ENCODE peak calls at places on chromosomes 7 and 10, in seven cellular contexts. One of them, this sample, is unnamed.

GRCh38 chr7:66099551-66100407 is 14.9 kb upstream of the CRCP start:
- DNase-seq in astrocyte: peak; percentile 93
- DNase-seq in psoas muscle: peak; percentile 64
- DNase-seq in BJ: peak; percentile 61
- DNase-seq in spleen: peak; percentile 81
- DNase-seq in heart right ventricle: peak; percentile 40
- DNase-seq in H1: peak; percentile 66
- DNase-seq in this sample: peak; percentile 87

GRCh38 chr10:125593644-125594043 is 89.3 kb downstream of the TEX36 start:
- DNase-seq in spleen: no peak
- DNase-seq in heart right ventricle: no peak
- DNase-seq in BJ: no peak
- DNase-seq in psoas muscle: no peak
- DNase-seq in astrocyte: no peak
- DNase-seq in H1: no peak
- DNase-seq in this sample: no peak

GRCh38 chr10:29064665-29065064 is 224.2 kb upstream of the LYZL1 start:
- DNase-seq in astrocyte: no peak
- DNase-seq in psoas muscle: no peak
- DNase-seq in H1: no peak
- DNase-seq in BJ: no peak
- DNase-seq in heart right ventricle: no peak
- DNase-seq in spleen: no peak
- DNase-seq in this sample: peak; percentile 4

GRCh38 chr10:71749396-71749795 is 23.9 kb downstream of the VSIR start:
- DNase-seq in BJ: no peak
- DNase-seq in astrocyte: no peak
- DNase-seq in spleen: peak; percentile 82
- DNase-seq in H1: no peak
- DNase-seq in heart right ventricle: peak; percentile 11
- DNase-seq in psoas muscle: peak; percentile 35
- DNase-seq in this sample: no peak

GRCh38 chr10:86127274-86127819 is 239.2 kb downstream of the GRID1 start:
- DNase-seq in astrocyte: no peak
- DNase-seq in psoas muscle: no peak
- DNase-seq in spleen: no peak
- DNase-seq in heart right ventricle: no peak
- DNase-seq in H1: no peak
- DNase-seq in BJ: no peak
- DNase-seq in this sample: no peak

GRCh38 chr7:53661645-53662217 is 626.3 kb downstream of the POM121L12 start:
- DNase-seq in astrocyte: no peak
- DNase-seq in H1: no peak
- DNase-seq in psoas muscle: no peak
- DNase-seq in BJ: no peak
- DNase-seq in spleen: no peak
- DNase-seq in heart right ventricle: no peak
- DNase-seq in this sample: no peak

GRCh38 chr7:47670738-47671137 is 88.8 kb upstream of the TNS3 start:
- DNase-seq in psoas muscle: no peak
- DNase-seq in astrocyte: no peak
- DNase-seq in heart right ventricle: no peak
- DNase-seq in spleen: peak; percentile 90
- DNase-seq in BJ: no peak
- DNase-seq in H1: no peak
- DNase-seq in this sample: no peak

GRCh38 chr10:45376364-45376801 is 2.4 kb downstream of the ALOX5 start:
- DNase-seq in H1: no peak
- DNase-seq in heart right ventricle: no peak
- DNase-seq in spleen: no peak
- DNase-seq in psoas muscle: no peak
- DNase-seq in BJ: no peak
- DNase-seq in astrocyte: no peak
- DNase-seq in this sample: no peak

GRCh38 chr7:14394786-14395185 is 405.3 kb upstream of the ETV1 start:
- DNase-seq in psoas muscle: no peak
- DNase-seq in BJ: no peak
- DNase-seq in heart right ventricle: no peak
- DNase-seq in astrocyte: no peak
- DNase-seq in H1: no peak
- DNase-seq in spleen: no peak
- DNase-seq in this sample: no peak

GRCh38 chr10:3132036-3133025 is 40.3 kb downstream of the PITRM1 start:
- DNase-seq in psoas muscle: no peak
- DNase-seq in BJ: no peak
- DNase-seq in heart right ventricle: no peak
- DNase-seq in astrocyte: no peak
- DNase-seq in spleen: peak; percentile 65
- DNase-seq in H1: no peak
- DNase-seq in this sample: peak; percentile 79
- H3K36me3 ChIP-seq in psoas muscle: peaks cover 7% of the 10 kb centered on the region
- H3K36me3 ChIP-seq in BJ: peaks cover 40% of the 10 kb centered on the region
- H3K36me3 ChIP-seq in heart right ventricle: peaks cover 10% of the 10 kb centered on the region
- H3K36me3 ChIP-seq in astrocyte: peaks cover 67% of the 10 kb centered on the region
- H3K36me3 ChIP-seq in spleen: peaks cover 89% of the 10 kb centered on the region
- H3K36me3 ChIP-seq in H1: peaks cover 18% of the 10 kb centered on the region
- H3K36me3 ChIP-seq in this sample: peaks cover 45% of the 10 kb centered on the region

GRCh38 chr10:33329178-33329577 is 5.3 kb downstream of the NRP1 start:
- DNase-seq in heart right ventricle: no peak
- DNase-seq in H1: no peak
- DNase-seq in psoas muscle: no peak
- DNase-seq in spleen: no peak
- DNase-seq in astrocyte: no peak
- DNase-seq in BJ: no peak
- DNase-seq in this sample: no peak

GRCh38 chr10:33327750-33328149 is 6.7 kb downstream of the NRP1 start:
- DNase-seq in BJ: no peak
- DNase-seq in H1: no peak
- DNase-seq in psoas muscle: no peak
- DNase-seq in astrocyte: peak; percentile 23
- DNase-seq in spleen: no peak
- DNase-seq in heart right ventricle: no peak
- DNase-seq in this sample: peak; percentile 56

GRCh38 chr10:33325929-33326328 is 8.5 kb downstream of the NRP1 start:
- DNase-seq in heart right ventricle: no peak
- DNase-seq in H1: no peak
- DNase-seq in astrocyte: peak; percentile 12
- DNase-seq in spleen: no peak
- DNase-seq in BJ: no peak
- DNase-seq in psoas muscle: no peak
- DNase-seq in this sample: no peak

GRCh38 chr10:33328253-33328652 is 6.2 kb downstream of the NRP1 start:
- DNase-seq in spleen: no peak
- DNase-seq in psoas muscle: no peak
- DNase-seq in astrocyte: no peak
- DNase-seq in BJ: no peak
- DNase-seq in heart right ventricle: no peak
- DNase-seq in H1: no peak
- DNase-seq in this sample: no peak

GRCh38 chr10:33326897-33327296 is 7.6 kb downstream of the NRP1 start:
- DNase-seq in H1: no peak
- DNase-seq in astrocyte: no peak
- DNase-seq in BJ: no peak
- DNase-seq in psoas muscle: no peak
- DNase-seq in heart right ventricle: no peak
- DNase-seq in spleen: no peak
- DNase-seq in this sample: peak; percentile 39
- H3K36me3 ChIP-seq in H1: no peaks in the 10 kb centered on the region
- H3K36me3 ChIP-seq in astrocyte: peaks cover 53% of the 10 kb centered on the region
- H3K36me3 ChIP-seq in BJ: peaks cover 8% of the 10 kb centered on the region
- H3K36me3 ChIP-seq in psoas muscle: peaks cover 4% of the 10 kb centered on the region
- H3K36me3 ChIP-seq in heart right ventricle: no peaks in the 10 kb centered on the region
- H3K36me3 ChIP-seq in spleen: no peaks in the 10 kb centered on the region
- H3K36me3 ChIP-seq in this sample: peaks cover 69% of the 10 kb centered on the region

GRCh38 chr7:98452791-98453190 is 51.9 kb upstream of the BAIAP2L1 start:
- DNase-seq in BJ: no peak
- DNase-seq in H1: no peak
- DNase-seq in spleen: no peak
- DNase-seq in heart right ventricle: no peak
- DNase-seq in astrocyte: no peak
- DNase-seq in psoas muscle: no peak
- DNase-seq in this sample: no peak

GRCh38 chr7:98460902-98461301 is 60.0 kb upstream of the BAIAP2L1 start:
- DNase-seq in H1: no peak
- DNase-seq in astrocyte: no peak
- DNase-seq in heart right ventricle: no peak
- DNase-seq in spleen: no peak
- DNase-seq in psoas muscle: no peak
- DNase-seq in BJ: no peak
- DNase-seq in this sample: no peak

GRCh38 chr7:98459529-98459928 is 58.6 kb upstream of the BAIAP2L1 start:
- DNase-seq in psoas muscle: no peak
- DNase-seq in spleen: no peak
- DNase-seq in heart right ventricle: no peak
- DNase-seq in astrocyte: no peak
- DNase-seq in H1: no peak
- DNase-seq in BJ: no peak
- DNase-seq in this sample: no peak

GRCh38 chr7:98458090-98458875 is 57.4 kb upstream of the BAIAP2L1 start:
- DNase-seq in psoas muscle: no peak
- DNase-seq in astrocyte: no peak
- DNase-seq in BJ: no peak
- DNase-seq in spleen: no peak
- DNase-seq in heart right ventricle: no peak
- DNase-seq in H1: no peak
- DNase-seq in this sample: no peak

GRCh38 chr7:98456851-98457250 is 56.0 kb upstream of the BAIAP2L1 start:
- DNase-seq in spleen: no peak
- DNase-seq in BJ: no peak
- DNase-seq in H1: no peak
- DNase-seq in astrocyte: no peak
- DNase-seq in heart right ventricle: no peak
- DNase-seq in psoas muscle: no peak
- DNase-seq in this sample: no peak
- H3K36me3 ChIP-seq in spleen: no peaks in the 10 kb centered on the region
- H3K36me3 ChIP-seq in BJ: no peaks in the 10 kb centered on the region
- H3K36me3 ChIP-seq in H1: no peaks in the 10 kb centered on the region
- H3K36me3 ChIP-seq in astrocyte: no peaks in the 10 kb centered on the region
- H3K36me3 ChIP-seq in heart right ventricle: no peaks in the 10 kb centered on the region
- H3K36me3 ChIP-seq in psoas muscle: no peaks in the 10 kb centered on the region
- H3K36me3 ChIP-seq in this sample: no peaks in the 10 kb centered on the region

GRCh38 chr10:70426835-70427234 is 14.6 kb downstream of the NODAL start:
- DNase-seq in astrocyte: no peak
- DNase-seq in H1: no peak
- DNase-seq in psoas muscle: no peak
- DNase-seq in spleen: no peak
- DNase-seq in BJ: no peak
- DNase-seq in heart right ventricle: no peak
- DNase-seq in this sample: no peak
- H3K36me3 ChIP-seq in astrocyte: peaks cover 46% of the 10 kb centered on the region
- H3K36me3 ChIP-seq in H1: peaks cover 6% of the 10 kb centered on the region
- H3K36me3 ChIP-seq in psoas muscle: peaks cover 10% of the 10 kb centered on the region
- H3K36me3 ChIP-seq in spleen: peaks cover 87% of the 10 kb centered on the region
- H3K36me3 ChIP-seq in BJ: peaks cover 39% of the 10 kb centered on the region
- H3K36me3 ChIP-seq in heart right ventricle: no peaks in the 10 kb centered on the region
- H3K36me3 ChIP-seq in this sample: peaks cover 70% of the 10 kb centered on the region